ENCODE peak calls at places on chromosome 9, in six cellular contexts. One of them, this sample, is unnamed.

GRCh38 chr9:16197578-16198370 is 644.9 kb downstream of the CCDC171 start:
- DNase-seq in WERI-Rb-1: no peak
- DNase-seq in T-helper 22 cell: no peak
- DNase-seq in activated B cell treated with CpG ODN at 0.5 μM for 24 hours: no peak
- DNase-seq in activated effector memory CD4-positive, alpha-beta T cell treated with Interleukin-2 at 50 U/mL for 16 hours: no peak
- DNase-seq in effector CD4-positive, alpha-beta T cell: no peak
- DNase-seq in this sample: no peak

GRCh38 chr9:136995772-136996308 is 528 bp downstream of the CLIC3 start:
- DNase-seq in WERI-Rb-1: no peak
- DNase-seq in T-helper 22 cell: no peak
- DNase-seq in activated B cell treated with CpG ODN at 0.5 μM for 24 hours: no peak
- DNase-seq in activated effector memory CD4-positive, alpha-beta T cell treated with Interleukin-2 at 50 U/mL for 16 hours: no peak
- DNase-seq in effector CD4-positive, alpha-beta T cell: no peak
- DNase-seq in this sample: no peak

GRCh38 chr9:137083418-137084004 is 3.3 kb upstream of the MAN1B1 start:
- DNase-seq in WERI-Rb-1: peak
- DNase-seq in T-helper 22 cell: no peak
- DNase-seq in activated B cell treated with CpG ODN at 0.5 μM for 24 hours: peak
- DNase-seq in activated effector memory CD4-positive, alpha-beta T cell treated with Interleukin-2 at 50 U/mL for 16 hours: no peak
- DNase-seq in effector CD4-positive, alpha-beta T cell: no peak
- DNase-seq in this sample: no peak

GRCh38 chr9:75847085-75847484 is 43.4 kb upstream of the PCSK5 start:
- DNase-seq in WERI-Rb-1: no peak
- DNase-seq in T-helper 22 cell: no peak
- DNase-seq in activated B cell treated with CpG ODN at 0.5 μM for 24 hours: no peak
- DNase-seq in activated effector memory CD4-positive, alpha-beta T cell treated with Interleukin-2 at 50 U/mL for 16 hours: no peak
- DNase-seq in effector CD4-positive, alpha-beta T cell: no peak
- DNase-seq in this sample: no peak

GRCh38 chr9:70477146-70477745 is 62.8 kb upstream of the KLF9 start:
- DNase-seq in WERI-Rb-1: no peak
- DNase-seq in T-helper 22 cell: no peak
- DNase-seq in activated B cell treated with CpG ODN at 0.5 μM for 24 hours: no peak
- DNase-seq in activated effector memory CD4-positive, alpha-beta T cell treated with Interleukin-2 at 50 U/mL for 16 hours: no peak
- DNase-seq in effector CD4-positive, alpha-beta T cell: no peak
- DNase-seq in this sample: no peak

GRCh38 chr9:86098793-86099694 is at the start of gene GOLM1:
- DNase-seq in WERI-Rb-1: peak
- DNase-seq in T-helper 22 cell: no peak
- DNase-seq in activated B cell treated with CpG ODN at 0.5 μM for 24 hours: peak
- DNase-seq in activated effector memory CD4-positive, alpha-beta T cell treated with Interleukin-2 at 50 U/mL for 16 hours: no peak
- DNase-seq in effector CD4-positive, alpha-beta T cell: no peak
- DNase-seq in this sample: peak

GRCh38 chr9:122336836-122337560 is 33.8 kb upstream of the PTGS1 start:
- DNase-seq in WERI-Rb-1: no peak
- DNase-seq in T-helper 22 cell: no peak
- DNase-seq in activated B cell treated with CpG ODN at 0.5 μM for 24 hours: no peak
- DNase-seq in activated effector memory CD4-positive, alpha-beta T cell treated with Interleukin-2 at 50 U/mL for 16 hours: no peak
- DNase-seq in effector CD4-positive, alpha-beta T cell: no peak
- DNase-seq in this sample: no peak

GRCh38 chr9:114263853-114264510 is 58.9 kb upstream of the ORM1 start:
- DNase-seq in WERI-Rb-1: peak
- DNase-seq in T-helper 22 cell: no peak
- DNase-seq in activated B cell treated with CpG ODN at 0.5 μM for 24 hours: no peak
- DNase-seq in activated effector memory CD4-positive, alpha-beta T cell treated with Interleukin-2 at 50 U/mL for 16 hours: no peak
- DNase-seq in effector CD4-positive, alpha-beta T cell: no peak
- DNase-seq in this sample: no peak

GRCh38 chr9:87546704-87547103 is 49.0 kb downstream of the DAPK1 start:
- DNase-seq in WERI-Rb-1: no peak
- DNase-seq in T-helper 22 cell: no peak
- DNase-seq in activated B cell treated with CpG ODN at 0.5 μM for 24 hours: no peak
- DNase-seq in activated effector memory CD4-positive, alpha-beta T cell treated with Interleukin-2 at 50 U/mL for 16 hours: no peak
- DNase-seq in effector CD4-positive, alpha-beta T cell: no peak
- DNase-seq in this sample: no peak

GRCh38 chr9:36173861-36174260 is 4.7 kb downstream of the CCIN start:
- DNase-seq in WERI-Rb-1: no peak
- DNase-seq in T-helper 22 cell: no peak
- DNase-seq in activated B cell treated with CpG ODN at 0.5 μM for 24 hours: no peak
- DNase-seq in activated effector memory CD4-positive, alpha-beta T cell treated with Interleukin-2 at 50 U/mL for 16 hours: no peak
- DNase-seq in effector CD4-positive, alpha-beta T cell: no peak
- DNase-seq in this sample: no peak

GRCh38 chr9:133238272-133238850 is 29.3 kb upstream of the OBP2B start:
- DNase-seq in WERI-Rb-1: no peak
- DNase-seq in T-helper 22 cell: no peak
- DNase-seq in activated B cell treated with CpG ODN at 0.5 μM for 24 hours: peak
- DNase-seq in activated effector memory CD4-positive, alpha-beta T cell treated with Interleukin-2 at 50 U/mL for 16 hours: no peak
- DNase-seq in effector CD4-positive, alpha-beta T cell: no peak
- DNase-seq in this sample: peak

GRCh38 chr9:38385896-38386295 is 6.6 kb upstream of the ALDH1B1 start:
- DNase-seq in WERI-Rb-1: no peak
- DNase-seq in T-helper 22 cell: no peak
- DNase-seq in activated B cell treated with CpG ODN at 0.5 μM for 24 hours: no peak
- DNase-seq in activated effector memory CD4-positive, alpha-beta T cell treated with Interleukin-2 at 50 U/mL for 16 hours: no peak
- DNase-seq in effector CD4-positive, alpha-beta T cell: no peak
- DNase-seq in this sample: no peak

GRCh38 chr9:127336708-127337352 is 60.1 kb upstream of the SLC2A8 start:
- DNase-seq in WERI-Rb-1: no peak
- DNase-seq in T-helper 22 cell: no peak
- DNase-seq in activated B cell treated with CpG ODN at 0.5 μM for 24 hours: no peak
- DNase-seq in activated effector memory CD4-positive, alpha-beta T cell treated with Interleukin-2 at 50 U/mL for 16 hours: no peak
- DNase-seq in effector CD4-positive, alpha-beta T cell: no peak
- DNase-seq in this sample: no peak

GRCh38 chr9:127567119-127567897 is 44.8 kb upstream of the STXBP1 start:
- DNase-seq in WERI-Rb-1: peak
- DNase-seq in T-helper 22 cell: no peak
- DNase-seq in activated B cell treated with CpG ODN at 0.5 μM for 24 hours: no peak
- DNase-seq in activated effector memory CD4-positive, alpha-beta T cell treated with Interleukin-2 at 50 U/mL for 16 hours: no peak
- DNase-seq in effector CD4-positive, alpha-beta T cell: no peak
- DNase-seq in this sample: peak

GRCh38 chr9:33320568-33321261 is 30.4 kb downstream of the NFX1 start:
- DNase-seq in WERI-Rb-1: no peak
- DNase-seq in T-helper 22 cell: no peak
- DNase-seq in activated B cell treated with CpG ODN at 0.5 μM for 24 hours: no peak
- DNase-seq in activated effector memory CD4-positive, alpha-beta T cell treated with Interleukin-2 at 50 U/mL for 16 hours: no peak
- DNase-seq in effector CD4-positive, alpha-beta T cell: no peak
- DNase-seq in this sample: no peak

GRCh38 chr9:136228107-136228875 is 17.3 kb downstream of the QSOX2 start:
- DNase-seq in WERI-Rb-1: no peak
- DNase-seq in T-helper 22 cell: no peak
- DNase-seq in activated B cell treated with CpG ODN at 0.5 μM for 24 hours: no peak
- DNase-seq in activated effector memory CD4-positive, alpha-beta T cell treated with Interleukin-2 at 50 U/mL for 16 hours: no peak
- DNase-seq in effector CD4-positive, alpha-beta T cell: no peak
- DNase-seq in this sample: no peak

GRCh38 chr9:128684325-128685021 is 4.5 kb upstream of the SET start:
- DNase-seq in WERI-Rb-1: peak
- DNase-seq in T-helper 22 cell: peak
- DNase-seq in activated B cell treated with CpG ODN at 0.5 μM for 24 hours: peak
- DNase-seq in activated effector memory CD4-positive, alpha-beta T cell treated with Interleukin-2 at 50 U/mL for 16 hours: peak
- DNase-seq in effector CD4-positive, alpha-beta T cell: peak
- DNase-seq in this sample: peak

GRCh38 chr9:86202338-86202882 is 57.0 kb downstream of the C9orf153 start:
- DNase-seq in WERI-Rb-1: peak
- DNase-seq in T-helper 22 cell: no peak
- DNase-seq in activated B cell treated with CpG ODN at 0.5 μM for 24 hours: no peak
- DNase-seq in activated effector memory CD4-positive, alpha-beta T cell treated with Interleukin-2 at 50 U/mL for 16 hours: no peak
- DNase-seq in effector CD4-positive, alpha-beta T cell: peak
- DNase-seq in this sample: peak

GRCh38 chr9:134327671-134328231 is 1.5 kb downstream of the RXRA start:
- DNase-seq in WERI-Rb-1: no peak
- DNase-seq in T-helper 22 cell: no peak
- DNase-seq in activated B cell treated with CpG ODN at 0.5 μM for 24 hours: no peak
- DNase-seq in activated effector memory CD4-positive, alpha-beta T cell treated with Interleukin-2 at 50 U/mL for 16 hours: no peak
- DNase-seq in effector CD4-positive, alpha-beta T cell: no peak
- DNase-seq in this sample: no peak

GRCh38 chr9:72509635-72510034 is 11.8 kb upstream of the TMC1 start:
- DNase-seq in WERI-Rb-1: no peak
- DNase-seq in T-helper 22 cell: no peak
- DNase-seq in activated B cell treated with CpG ODN at 0.5 μM for 24 hours: no peak
- DNase-seq in activated effector memory CD4-positive, alpha-beta T cell treated with Interleukin-2 at 50 U/mL for 16 hours: no peak
- DNase-seq in effector CD4-positive, alpha-beta T cell: no peak
- DNase-seq in this sample: no peak

GRCh38 chr9:124133752-124134151 is 122.2 kb downstream of the LHX2 start:
- DNase-seq in WERI-Rb-1: peak
- DNase-seq in T-helper 22 cell: no peak
- DNase-seq in activated B cell treated with CpG ODN at 0.5 μM for 24 hours: no peak
- DNase-seq in activated effector memory CD4-positive, alpha-beta T cell treated with Interleukin-2 at 50 U/mL for 16 hours: no peak
- DNase-seq in effector CD4-positive, alpha-beta T cell: no peak
- DNase-seq in this sample: no peak

GRCh38 chr9:127444283-127444920 is 6.8 kb downstream of the RPL12 start:
- DNase-seq in WERI-Rb-1: no peak
- DNase-seq in T-helper 22 cell: no peak
- DNase-seq in activated B cell treated with CpG ODN at 0.5 μM for 24 hours: no peak
- DNase-seq in activated effector memory CD4-positive, alpha-beta T cell treated with Interleukin-2 at 50 U/mL for 16 hours: no peak
- DNase-seq in effector CD4-positive, alpha-beta T cell: no peak
- DNase-seq in this sample: no peak

GRCh38 chr9:113581865-113582697 is 118.6 kb downstream of the RGS3 start:
- DNase-seq in WERI-Rb-1: no peak
- DNase-seq in T-helper 22 cell: peak
- DNase-seq in activated B cell treated with CpG ODN at 0.5 μM for 24 hours: peak
- DNase-seq in activated effector memory CD4-positive, alpha-beta T cell treated with Interleukin-2 at 50 U/mL for 16 hours: peak
- DNase-seq in effector CD4-positive, alpha-beta T cell: peak
- DNase-seq in this sample: no peak

GRCh38 chr9:125663127-125663526 is 43.9 kb downstream of the MAPKAP1 start:
- DNase-seq in WERI-Rb-1: no peak
- DNase-seq in T-helper 22 cell: no peak
- DNase-seq in activated B cell treated with CpG ODN at 0.5 μM for 24 hours: no peak
- DNase-seq in activated effector memory CD4-positive, alpha-beta T cell treated with Interleukin-2 at 50 U/mL for 16 hours: no peak
- DNase-seq in effector CD4-positive, alpha-beta T cell: no peak
- DNase-seq in this sample: no peak

GRCh38 chr9:110659891-110660541 is 8.6 kb upstream of the MUSK start:
- DNase-seq in WERI-Rb-1: no peak
- DNase-seq in T-helper 22 cell: no peak
- DNase-seq in activated B cell treated with CpG ODN at 0.5 μM for 24 hours: no peak
- DNase-seq in activated effector memory CD4-positive, alpha-beta T cell treated with Interleukin-2 at 50 U/mL for 16 hours: no peak
- DNase-seq in effector CD4-positive, alpha-beta T cell: no peak
- DNase-seq in this sample: peak

GRCh38 chr9:136886610-136887597 is 588 bp downstream of the TRAF2 start:
- DNase-seq in WERI-Rb-1: peak
- DNase-seq in T-helper 22 cell: peak
- DNase-seq in activated B cell treated with CpG ODN at 0.5 μM for 24 hours: no peak
- DNase-seq in activated effector memory CD4-positive, alpha-beta T cell treated with Interleukin-2 at 50 U/mL for 16 hours: no peak
- DNase-seq in effector CD4-positive, alpha-beta T cell: peak
- DNase-seq in this sample: peak

GRCh38 chr9:99681113-99681512 is 140.6 kb upstream of the NR4A3 start:
- DNase-seq in WERI-Rb-1: no peak
- DNase-seq in T-helper 22 cell: no peak
- DNase-seq in activated B cell treated with CpG ODN at 0.5 μM for 24 hours: no peak
- DNase-seq in activated effector memory CD4-positive, alpha-beta T cell treated with Interleukin-2 at 50 U/mL for 16 hours: no peak
- DNase-seq in effector CD4-positive, alpha-beta T cell: no peak
- DNase-seq in this sample: no peak

GRCh38 chr9:130015353-130016019 is 27.5 kb downstream of the FNBP1 start:
- DNase-seq in WERI-Rb-1: no peak
- DNase-seq in T-helper 22 cell: no peak
- DNase-seq in activated B cell treated with CpG ODN at 0.5 μM for 24 hours: no peak
- DNase-seq in activated effector memory CD4-positive, alpha-beta T cell treated with Interleukin-2 at 50 U/mL for 16 hours: no peak
- DNase-seq in effector CD4-positive, alpha-beta T cell: no peak
- DNase-seq in this sample: no peak

GRCh38 chr9:26169684-26170083 is 491.4 kb upstream of the TUSC1 start:
- DNase-seq in WERI-Rb-1: no peak
- DNase-seq in T-helper 22 cell: no peak
- DNase-seq in activated B cell treated with CpG ODN at 0.5 μM for 24 hours: no peak
- DNase-seq in activated effector memory CD4-positive, alpha-beta T cell treated with Interleukin-2 at 50 U/mL for 16 hours: no peak
- DNase-seq in effector CD4-positive, alpha-beta T cell: no peak
- DNase-seq in this sample: no peak

This sample was measured in SK-N-DZ.